ENCODE peak calls at places on chromosomes 3 and 15, in four cellular contexts. One of them, this sample, is unnamed.

GRCh38 chr15:85379403-85380131 is 836 bp upstream of the AKAP13 start:
- DNase-seq in foreskin keratinocyte: no peak
- DNase-seq in caudate nucleus: no peak
- DNase-seq in nucleus accumbens: no peak
- DNase-seq in this sample: no peak

GRCh38 chr3:14124223-14124614 is 451 bp downstream of the CHCHD4 start:
- DNase-seq in foreskin keratinocyte: no peak
- DNase-seq in caudate nucleus: no peak
- DNase-seq in nucleus accumbens: peak
- DNase-seq in this sample: no peak

GRCh38 chr15:32873292-32874114 is 155.7 kb downstream of the GREM1 start:
- DNase-seq in foreskin keratinocyte: no peak
- DNase-seq in caudate nucleus: no peak
- DNase-seq in nucleus accumbens: no peak
- DNase-seq in this sample: no peak

GRCh38 chr3:75232216-75232615 is 431.9 kb upstream of the FRG2C start:
- DNase-seq in foreskin keratinocyte: no peak
- DNase-seq in caudate nucleus: no peak
- DNase-seq in nucleus accumbens: no peak
- DNase-seq in this sample: no peak

GRCh38 chr15:25422021-25422420 is 16.8 kb downstream of the UBE3A start:
- DNase-seq in foreskin keratinocyte: no peak
- DNase-seq in caudate nucleus: no peak
- DNase-seq in nucleus accumbens: no peak
- DNase-seq in this sample: no peak

GRCh38 chr3:43015572-43016512 is 36.7 kb downstream of the GASK1A start:
- DNase-seq in foreskin keratinocyte: no peak
- DNase-seq in caudate nucleus: no peak
- DNase-seq in nucleus accumbens: no peak
- DNase-seq in this sample: no peak

GRCh38 chr3:82791241-82791640 is 1029.8 kb upstream of the GBE1 start:
- DNase-seq in foreskin keratinocyte: no peak
- DNase-seq in caudate nucleus: no peak
- DNase-seq in nucleus accumbens: no peak
- DNase-seq in this sample: no peak

GRCh38 chr15:25339431-25339830 is 99.4 kb downstream of the UBE3A start:
- DNase-seq in foreskin keratinocyte: no peak
- DNase-seq in caudate nucleus: no peak
- DNase-seq in nucleus accumbens: no peak
- DNase-seq in this sample: no peak

GRCh38 chr3:4744405-4745239 is 234.6 kb upstream of the BHLHE40 start:
- DNase-seq in foreskin keratinocyte: no peak
- DNase-seq in caudate nucleus: no peak
- DNase-seq in nucleus accumbens: no peak
- DNase-seq in this sample: no peak

GRCh38 chr15:67819636-67820035 is 5.7 kb upstream of the SKOR1 start:
- DNase-seq in foreskin keratinocyte: no peak
- DNase-seq in caudate nucleus: no peak
- DNase-seq in nucleus accumbens: no peak
- DNase-seq in this sample: no peak

GRCh38 chr3:53856964-53857363 is 10.6 kb downstream of the IL17RB start:
- DNase-seq in foreskin keratinocyte: no peak
- DNase-seq in caudate nucleus: no peak
- DNase-seq in nucleus accumbens: no peak
- DNase-seq in this sample: no peak

GRCh38 chr3:196215493-196215892 is 841 bp upstream of the SLC51A start:
- DNase-seq in foreskin keratinocyte: no peak
- DNase-seq in caudate nucleus: no peak
- DNase-seq in nucleus accumbens: no peak
- DNase-seq in this sample: no peak

GRCh38 chr15:38226867-38227266 is 25.8 kb upstream of the SPRED1 start:
- DNase-seq in foreskin keratinocyte: peak
- DNase-seq in caudate nucleus: no peak
- DNase-seq in nucleus accumbens: peak
- DNase-seq in this sample: no peak

GRCh38 chr15:64279131-64279530 is 76.8 kb downstream of the CSNK1G1 start:
- DNase-seq in foreskin keratinocyte: no peak
- DNase-seq in caudate nucleus: no peak
- DNase-seq in nucleus accumbens: no peak
- DNase-seq in this sample: no peak